ENCODE peak calls at places on chromosomes 4 and X, in five cellular contexts. V is vagina, O is uterus, C is tibial artery, M is brain microvascular endothelial cell. R is an unnamed sample.
A peak's percentile ranks its signal among the peaks of the same experiment; 100 is the strongest.

GRCh38 chrX:38260231-38260630 is 39.6 kb upstream of the SRPX start:
- DNase-seq in M (peak; percentile 14), C (no peak), O (no peak), V (no peak), R (no peak)

GRCh38 chr4:165592386-165592785 is 213.6 kb downstream of the CPE start:
- DNase-seq in O (no peak), M (no peak), C (no peak), V (no peak), R (no peak)

GRCh38 chr4:126106658-126107057 is 791.9 kb downstream of the FAT4 start:
- DNase-seq in M (no peak), C (no peak), O (no peak), V (no peak), R (no peak)

GRCh38 chrX:69321006-69321655 is 155.9 kb upstream of the PJA1 start:
- DNase-seq in M (no peak), V (peak; percentile 87), O (no peak), C (no peak), R (no peak)

GRCh38 chr4:10841697-10842096 is 157.1 kb upstream of the CLNK start:
- DNase-seq in C (no peak), M (no peak), O (no peak), V (no peak), R (no peak)

GRCh38 chrX:54891573-54891972 is 29.1 kb upstream of the TRO start:
- DNase-seq in V (no peak), C (no peak), M (peak; percentile 48), O (no peak), R (no peak)

GRCh38 chrX:16827225-16827624 is 41.0 kb downstream of the TXLNG start:
- DNase-seq in M (no peak), V (no peak), C (no peak), O (no peak), R (no peak)

GRCh38 chr4:6134612-6135220 is 65.6 kb downstream of the JAKMIP1 start:
- DNase-seq in O (no peak), M (no peak), V (no peak), C (no peak), R (no peak)

GRCh38 chrX:13092455-13092941 is 48.1 kb upstream of the FAM9C start:
- DNase-seq in V (no peak), C (no peak), O (no peak), M (no peak), R (no peak)

GRCh38 chr4:185145572-185145971 is 2.5 kb downstream of the SLC25A4 start:
- DNase-seq in O (peak; percentile 26), M (peak; percentile 52), C (peak; percentile 91), V (no peak), R (no peak)

GRCh38 chr4:85807247-85807915 is 332.4 kb downstream of the ARHGAP24 start:
- DNase-seq in C (peak; percentile 74), V (no peak), O (no peak), M (peak; percentile 82), R (no peak)

GRCh38 chrX:49951524-49952193 is 29.3 kb downstream of the CLCN5 start:
- DNase-seq in V (no peak), O (no peak), M (no peak), C (no peak), R (no peak)

GRCh38 chrX:154366666-154367055 is 7.8 kb downstream of the FLNA start:
- DNase-seq in O (no peak), M (no peak), V (no peak), C (peak; percentile 77), R (no peak)

GRCh38 chr4:88104902-88105610 is 53.4 kb downstream of the ABCG2 start:
- DNase-seq in O (no peak), C (no peak), M (peak; percentile 59), V (no peak), R (peak; percentile 10)

GRCh38 chr4:1113311-1114009 is at the start of gene RNF212:
- DNase-seq in V (no peak), M (no peak), C (no peak), O (peak; percentile 42), R (no peak)

GRCh38 chr4:136873555-136873954 is 658.7 kb downstream of the PCDH18 start:
- DNase-seq in C (no peak), O (no peak), M (no peak), V (no peak), R (no peak)

GRCh38 chr4:182518421-182518820 is 275.2 kb downstream of the TENM3 start:
- DNase-seq in V (no peak), M (no peak), C (no peak), O (no peak), R (no peak)

GRCh38 chr4:188127157-188127874 is 11.9 kb upstream of the TRIML1 start:
- DNase-seq in C (no peak), V (no peak), O (no peak), M (peak; percentile 92), R (peak; percentile 91)

GRCh38 chr4:20062054-20062453 is 189.7 kb upstream of the SLIT2 start:
- DNase-seq in V (no peak), O (no peak), M (peak; percentile 6), C (no peak), R (no peak)

GRCh38 chr4:76594152-76594551 is 159.1 kb downstream of the SHROOM3 start:
- DNase-seq in C (no peak), V (no peak), O (no peak), M (no peak), R (no peak)
- H3K4me3 ChIP-seq in C (no peak overlapping the region), V (no peak overlapping the region), O (no peak overlapping the region), M (no peak overlapping the region), R (no peak overlapping the region)

DNA sequence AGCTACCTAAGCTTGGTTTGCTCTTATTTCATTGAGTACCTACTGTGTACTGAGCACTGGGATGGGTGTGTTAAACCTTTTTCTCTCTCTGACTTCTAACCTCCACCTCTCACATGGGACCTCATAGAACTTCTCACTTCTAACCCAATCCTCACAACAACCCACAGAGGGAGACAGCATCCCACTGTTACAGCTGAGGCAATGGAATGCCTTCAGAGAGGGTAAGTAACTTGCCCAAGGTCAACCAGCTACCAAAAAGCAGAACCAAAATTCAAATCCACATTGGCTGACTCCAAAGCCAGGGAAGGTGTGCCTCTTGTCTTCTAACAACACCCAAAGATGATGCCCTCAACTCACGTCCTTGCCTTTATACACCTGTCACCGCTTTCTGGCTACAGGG is 5.4 kb downstream of the SEL1L3 start:
- DNase-seq in V (no peak), O (no peak), M (no peak), C (no peak), R (no peak)
- TF ChIP-seq CTCF in V (no peak), O (no peak), M (peak; percentile 35), C (no peak), R (no peak)

DNA sequence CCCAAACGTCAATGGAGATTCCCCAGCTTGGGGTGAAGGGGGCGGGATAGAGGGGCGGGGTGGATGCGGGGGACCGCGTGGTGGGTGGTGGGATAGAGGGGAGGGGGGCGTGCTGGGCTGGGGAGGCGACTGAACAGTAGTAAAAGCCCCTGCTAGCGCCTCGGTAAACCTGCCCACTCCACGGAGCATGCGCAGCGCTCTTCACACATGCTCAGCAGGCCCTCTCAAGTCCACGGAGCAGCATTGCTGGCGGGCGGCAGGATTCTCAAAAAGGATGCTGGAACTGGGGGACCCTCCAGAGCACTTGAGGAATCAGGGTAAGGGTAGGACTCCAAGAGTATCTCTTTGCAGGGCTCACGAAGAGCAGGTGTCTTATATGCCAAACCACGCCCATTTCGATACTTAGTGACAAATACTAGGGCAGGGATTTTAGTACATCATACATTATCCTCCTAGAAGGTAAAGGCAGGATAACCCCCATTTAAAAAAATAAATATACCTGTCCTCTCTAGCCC is 378 bp upstream of the RPS6KA6 start:
- DNase-seq in V (no peak), O (peak; percentile 55), C (peak; percentile 70), M (peak; percentile 2), R (no peak)
- H3K4me3 ChIP-seq in V (peak overlapping the region; percentile 53), O (peak overlapping the region; percentile 60), C (peak overlapping the region; percentile 76), M (peak overlapping the region; percentile 63), R (peak overlapping the region; percentile 65)

DNA sequence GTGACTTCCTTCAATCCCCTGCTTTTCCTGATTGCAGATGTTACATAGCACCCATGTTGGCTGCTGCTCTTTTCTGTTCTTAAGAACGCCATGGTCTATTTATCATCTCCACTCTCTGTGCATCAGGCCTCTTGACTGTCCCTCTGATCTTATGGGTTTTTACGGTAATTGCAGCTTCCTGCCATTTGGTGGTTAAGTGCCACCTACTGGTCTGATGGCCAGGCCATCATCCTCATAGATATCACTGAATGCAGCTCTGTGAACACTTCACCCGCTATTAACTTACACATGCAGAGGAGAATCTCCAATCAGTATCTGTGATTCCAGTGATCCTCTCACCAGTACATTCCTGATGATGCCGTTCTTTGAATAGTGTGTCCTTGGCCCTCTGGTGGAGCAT is 382.4 kb downstream of the TRAM1L1 start:
- DNase-seq in M (no peak), C (no peak), O (no peak), V (no peak), R (no peak)
- TF ChIP-seq CTCF in M (peak; percentile 18), C (no peak), O (no peak), V (no peak), R (peak; percentile 32)

DNA sequence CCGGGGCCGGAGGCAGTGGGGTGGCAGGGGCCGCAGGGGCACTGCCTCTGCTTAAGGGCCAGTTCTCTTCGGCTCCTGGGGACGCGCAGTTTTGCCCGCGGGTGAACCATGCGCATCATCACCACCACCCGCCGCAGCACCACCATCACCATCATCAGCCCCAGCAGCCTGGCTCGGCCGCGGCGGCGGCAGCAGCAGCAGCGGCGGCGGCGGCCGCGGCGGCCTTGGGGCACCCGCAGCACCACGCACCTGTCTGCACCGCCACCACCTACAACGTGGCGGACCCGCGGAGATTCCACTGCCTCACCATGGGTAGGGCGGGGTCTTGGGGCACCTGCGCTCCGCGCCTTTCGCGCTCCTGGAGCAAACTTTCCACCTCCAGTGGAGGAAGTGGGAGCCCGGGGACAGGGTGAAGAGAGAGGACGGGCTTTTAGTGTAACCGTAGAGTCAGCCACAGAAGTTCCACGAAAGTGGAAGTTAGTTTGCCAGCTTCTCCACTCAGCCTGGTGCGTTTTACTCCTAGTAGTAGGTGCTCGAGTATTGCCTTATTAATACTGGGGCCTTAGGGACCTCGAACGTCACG is 735 bp downstream of the GSX2 start:
- DNase-seq in C (no peak), M (no peak), O (no peak), V (no peak), R (no peak)
- H3K4me3 ChIP-seq in C (peak overlapping the region; percentile 27), M (no peak overlapping the region), O (peak overlapping the region; percentile 13), V (peak overlapping the region; percentile 30), R (peak overlapping the region; percentile 77)

R was measured in retinal pigment epithelial cell.